ENCODE peak calls at places on chromosomes 3 and 15, in four cellular contexts. O, I, M and A are unnamed samples. For H3K27me3, the result is how much of the 10 kb centered on the place peaks cover.

GRCh38 chr3:16311960-16312451 is 47.0 kb downstream of the OXNAD1 start:
- DNase-seq in I (no peak), O (no peak), M (no peak), A (no peak)

GRCh38 chr3:48591436-48591835 is 3.7 kb downstream of the COL7A1 start:
- DNase-seq in I (no peak), M (peak), O (no peak), A (no peak)

GRCh38 chr15:38549222-38549621 is 15.4 kb downstream of the RASGRP1 start:
- DNase-seq in I (no peak), M (no peak), O (no peak), A (no peak)

GRCh38 chr3:60055765-60056164 is 1005.9 kb upstream of the CFAP20DC start:
- DNase-seq in I (no peak), M (no peak), O (no peak), A (no peak)

GRCh38 chr3:66473637-66474036 is 27.2 kb downstream of the LRIG1 start:
- DNase-seq in I (no peak), O (no peak), M (no peak), A (no peak)

GRCh38 chr3:5078151-5078550 is 43.9 kb upstream of the ARL8B start:
- DNase-seq in M (no peak), I (no peak), O (no peak), A (no peak)

GRCh38 chr3:155443821-155444220 is 150.3 kb upstream of the STRIT1 start:
- DNase-seq in M (no peak), O (no peak), I (no peak), A (no peak)

GRCh38 chr3:187261541-187261969 is 30.0 kb downstream of the MASP1 start:
- DNase-seq in O (no peak), I (no peak), M (no peak), A (no peak)

GRCh38 chr15:39748276-39748675 is 34.4 kb downstream of the FSIP1 start:
- DNase-seq in O (no peak), I (no peak), M (no peak), A (no peak)

GRCh38 chr15:50879016-50879415 is 29.5 kb upstream of the AP4E1 start:
- DNase-seq in M (no peak), O (no peak), I (no peak), A (no peak)

GRCh38 chr3:72086051-72086711 is 301.2 kb upstream of the PROK2 start:
- DNase-seq in M (peak), O (no peak), I (no peak), A (no peak)

GRCh38 chr3:72088486-72089025 is 303.6 kb upstream of the PROK2 start:
- DNase-seq in I (no peak), M (no peak), O (no peak), A (peak)

GRCh38 chr3:72087420-72087819 is 302.5 kb upstream of the PROK2 start:
- DNase-seq in I (no peak), M (no peak), O (no peak), A (no peak)

GRCh38 chr3:72085036-72085435 is 300.1 kb upstream of the PROK2 start:
- DNase-seq in O (no peak), I (no peak), M (no peak), A (no peak)

DNA sequence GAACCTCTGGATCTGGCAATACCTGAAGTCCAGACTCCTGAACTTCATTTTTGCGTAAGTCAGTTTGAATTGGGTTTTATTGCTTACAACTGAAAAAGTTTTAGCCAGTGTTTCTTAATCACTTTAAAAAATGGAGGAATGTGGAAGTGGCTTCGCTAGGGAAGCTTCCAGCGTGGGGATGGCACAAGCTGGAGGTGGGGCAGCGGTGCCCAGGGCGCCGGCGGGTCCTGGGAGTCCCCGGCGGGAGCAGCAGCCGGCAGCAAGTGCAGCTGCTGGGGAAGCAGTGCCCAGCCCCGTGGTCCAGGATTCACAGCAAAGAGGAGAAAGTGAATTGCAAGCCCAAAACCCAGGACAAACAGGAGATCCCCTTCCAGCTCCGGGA is 301.8 kb upstream of the PROK2 start:
- DNase-seq in O (no peak), M (no peak), I (no peak), A (no peak)
- TF ChIP-seq EZH2 in O (no peak), M (no peak), I (no peak), A (no peak)

DNA sequence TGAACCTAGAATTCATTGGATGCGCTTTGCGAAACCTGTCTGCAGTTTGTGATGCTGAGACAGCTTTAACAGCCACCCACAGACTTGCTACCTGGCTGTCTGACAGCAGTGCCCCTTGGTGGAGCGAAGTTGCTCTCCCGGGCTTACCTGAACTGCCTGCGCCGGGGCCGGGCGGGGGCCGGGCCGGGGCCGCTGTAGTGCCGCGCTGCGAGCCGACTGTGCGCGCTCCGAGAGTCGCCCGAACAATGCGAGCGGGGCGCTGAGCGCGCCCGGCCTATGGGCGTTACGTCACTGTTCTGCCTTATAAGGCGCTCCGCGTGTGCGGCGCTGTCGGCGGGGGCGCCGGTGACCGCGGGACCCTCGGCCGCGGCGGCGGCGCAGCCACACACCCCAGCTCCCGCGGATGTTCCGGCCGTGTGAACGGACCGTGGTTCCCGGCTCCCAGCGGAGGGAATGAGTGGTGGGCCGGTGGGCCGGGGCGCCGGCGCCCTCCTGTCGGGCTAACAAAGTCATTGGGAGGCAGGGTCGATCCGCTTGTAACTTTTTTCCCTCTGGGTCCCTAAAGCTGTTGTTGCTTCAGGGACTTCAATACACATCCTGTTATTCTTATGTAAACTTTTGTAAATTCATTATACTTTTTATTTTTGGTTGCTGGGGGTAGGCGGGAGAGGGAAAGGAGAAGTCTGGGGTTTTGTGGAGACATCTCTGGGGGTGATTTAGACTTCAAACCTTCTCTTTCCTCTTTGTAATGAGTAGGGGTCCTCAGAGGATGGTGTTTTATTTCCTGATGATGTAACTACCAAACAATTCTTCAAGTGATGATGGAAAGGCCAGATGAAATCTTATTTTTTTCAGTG is 58.5 kb downstream of the CMSS1 start:
- DNase-seq in I (peak), O (no peak), M (peak), A (peak)
- H3K27me3 ChIP-seq in I (under half), O (under half), M (under half), A (half or more)

DNA sequence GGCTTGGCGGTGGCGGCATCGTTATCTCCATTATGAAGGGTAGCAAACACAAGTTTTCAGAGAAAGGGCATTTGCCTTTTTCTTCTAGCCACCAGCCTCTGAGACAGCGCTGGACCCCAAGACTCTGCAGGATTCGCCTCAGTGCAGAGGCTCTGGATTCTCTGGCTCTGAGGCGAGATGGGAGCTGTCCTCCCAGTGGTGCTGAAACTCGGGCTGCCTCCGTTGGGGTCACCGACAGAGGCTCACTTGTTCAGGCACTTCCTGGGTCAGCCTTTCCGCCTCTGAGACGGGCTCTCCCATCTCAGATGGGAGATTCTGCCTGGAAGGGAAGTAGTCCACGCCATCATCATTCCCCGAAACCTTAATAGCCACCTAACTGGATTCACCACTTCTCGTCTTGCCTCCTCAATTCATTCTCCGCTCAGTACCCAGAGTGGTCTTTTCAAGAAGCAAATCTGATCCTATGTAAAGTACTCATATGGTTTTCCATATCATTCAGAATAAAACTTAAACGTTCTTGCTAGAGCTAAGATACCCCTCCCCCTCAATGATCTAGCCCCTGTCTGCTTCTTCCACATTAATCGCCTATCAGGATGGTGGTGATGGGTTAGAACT is 76.9 kb downstream of the RHCG start:
- DNase-seq in M (peak), I (peak), O (no peak), A (peak)
- TF ChIP-seq JUNB in M (no peak), I (no peak), O (no peak), A (no peak)

DNA sequence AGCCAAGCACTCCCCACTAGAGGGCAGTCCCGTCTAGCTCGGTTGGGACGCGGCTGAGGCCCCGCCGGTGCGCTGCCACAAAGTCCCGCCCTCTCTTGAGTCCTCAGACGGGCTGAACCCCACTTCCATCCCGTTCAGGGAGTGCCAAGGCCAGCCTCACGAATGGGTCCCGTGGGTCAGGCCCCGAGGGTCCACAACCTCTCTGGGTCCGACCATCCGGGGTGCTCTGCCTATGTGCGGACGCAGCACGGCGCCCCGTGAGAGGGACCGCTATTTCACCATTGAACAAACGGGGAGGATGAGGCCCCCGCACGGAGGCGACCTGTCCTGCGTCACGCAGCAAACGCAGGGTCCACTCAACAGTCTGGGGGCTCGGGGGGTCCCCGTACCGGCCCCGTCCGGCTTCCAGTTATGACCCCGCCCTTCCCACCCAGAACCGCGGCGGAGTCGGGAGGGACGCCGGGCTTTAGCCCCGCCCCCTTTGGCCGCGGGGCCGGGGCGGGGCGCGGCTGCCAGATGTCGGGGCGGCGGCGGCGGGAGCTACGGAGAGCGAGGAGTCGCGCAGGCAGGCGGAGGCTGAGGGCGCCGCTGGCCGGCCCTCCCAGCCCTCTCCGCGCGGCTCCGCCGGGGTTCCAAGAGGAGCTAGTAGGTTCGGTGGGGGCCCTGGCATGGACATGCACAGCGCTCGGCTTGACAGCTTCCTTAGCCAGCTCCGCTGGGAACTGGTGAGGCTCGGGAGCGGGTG is at the start of gene INKA1:
- DNase-seq in I (peak), M (peak), O (no peak), A (peak)
- TF ChIP-seq EZH2 in I (no peak), M (no peak), O (no peak), A (no peak)

GRCh38 chr15:65374831-65375401 is 2.9 kb downstream of the IGDCC3 start:
- DNase-seq in I (no peak), O (no peak), M (no peak), A (no peak)
- H3K27me3 ChIP-seq in I (under half), O (under half), M (half or more), A (under half)

DNA sequence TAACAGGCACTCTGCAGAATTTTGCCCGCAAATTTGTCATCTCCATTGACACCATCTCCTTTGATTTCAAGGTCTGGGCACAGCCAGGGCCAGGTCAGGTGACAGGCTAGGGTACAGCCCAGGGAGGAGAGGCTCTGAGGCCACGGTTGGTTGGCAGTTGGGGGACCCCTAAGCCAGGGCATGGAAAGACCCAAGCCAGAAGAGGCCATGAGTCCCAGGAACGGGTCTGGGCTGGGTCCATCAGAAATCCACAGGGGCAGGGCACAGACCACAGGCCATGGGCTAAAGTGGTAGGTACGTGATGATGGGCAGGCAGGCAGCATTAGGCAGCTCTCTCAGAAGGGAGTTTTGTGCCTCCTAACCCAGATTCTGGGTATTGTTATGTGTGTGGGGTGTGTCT is 45.8 kb downstream of the SEMA3G start:
- DNase-seq in M (no peak), O (no peak), I (no peak), A (no peak)
- TF ChIP-seq JUNB in M (no peak), O (no peak), I (no peak), A (no peak)